ENCODE peak calls at places on chromosomes 7 and 10, in eight cellular contexts. Z, D, V, T, N, A, O and W are unnamed samples.

GRCh38 chr7:50957427-50957826 is 174.7 kb upstream of the GRB10 start:
- DNase-seq in N (no peak), V (no peak), Z (no peak), T (no peak), D (no peak), O (no peak), A (no peak), W (no peak)

GRCh38 chr7:94449151-94449725 is 54.5 kb downstream of the COL1A2 start:
- DNase-seq in A (no peak), T (peak; percentile 62), Z (no peak), V (peak; percentile 54), N (peak; percentile 69), D (peak; percentile 68), O (no peak), W (peak; percentile 9)

GRCh38 chr7:94129443-94130140 is 125.4 kb upstream of the BET1 start:
- DNase-seq in V (no peak), D (peak; percentile 42), Z (no peak), N (no peak), T (peak; percentile 90), A (no peak), O (no peak), W (no peak)

GRCh38 chr10:7672366-7673134 is 5.8 kb upstream of the ITIH5 start:
- DNase-seq in T (no peak), Z (no peak), V (no peak), O (no peak), D (no peak), A (no peak), N (no peak), W (no peak)

GRCh38 chr10:14468022-14468421 is 137.3 kb upstream of the FRMD4A start:
- DNase-seq in Z (no peak), V (no peak), T (no peak), O (no peak), D (no peak), A (no peak), N (no peak), W (no peak)

GRCh38 chr10:94361161-94361794 is 1.5 kb downstream of the NOC3L start:
- DNase-seq in Z (no peak), O (no peak), T (no peak), D (no peak), V (peak; percentile 33), N (no peak), A (no peak), W (no peak)

GRCh38 chr10:23095966-23096813 is 811 bp downstream of the MSRB2 start:
- DNase-seq in A (peak; percentile 6), O (no peak), N (peak; percentile 35), D (peak; percentile 46), V (peak; percentile 60), T (peak; percentile 53), Z (peak; percentile 35), W (peak; percentile 39)

GRCh38 chr7:154388412-154388811 is 336.2 kb downstream of the DPP6 start:
- DNase-seq in N (no peak), V (no peak), Z (no peak), O (no peak), D (no peak), A (no peak), T (no peak), W (no peak)

GRCh38 chr10:102658802-102659201 is 14.5 kb downstream of the TRIM8 start:
- DNase-seq in T (no peak), A (no peak), D (no peak), N (no peak), Z (no peak), V (no peak), O (no peak), W (no peak)

GRCh38 chr7:143372070-143372469 is 9.1 kb upstream of the ZYX start:
- DNase-seq in Z (peak; percentile 50), A (peak; percentile 36), T (no peak), V (peak; percentile 94), D (no peak), N (peak; percentile 86), O (no peak), W (no peak)

GRCh38 chr7:124566576-124566975 is 199.0 kb downstream of the GPR37 start:
- DNase-seq in A (no peak), Z (no peak), O (no peak), V (no peak), N (no peak), D (peak; percentile 70), T (no peak), W (no peak)

GRCh38 chr7:54153462-54153861 is 388.7 kb upstream of the VSTM2A start:
- DNase-seq in D (no peak), N (no peak), A (no peak), O (no peak), Z (no peak), V (no peak), T (no peak), W (no peak)